ENCODE peak calls at places on chromosome 20, in nine cellular contexts. One of them, this sample, is unnamed.

GRCh38 chr20:56003111-56003800 is 2.1 kb downstream of the CBLN4 start:
- DNase-seq in NCI-H460: no peak
- DNase-seq in lower lobe of right lung: no peak
- DNase-seq in mucosa of descending colon: no peak
- DNase-seq in brain microvascular endothelial cell: no peak
- DNase-seq in foreskin melanocyte: no peak
- DNase-seq in substantia nigra: no peak
- DNase-seq in SK-MEL-5: no peak
- DNase-seq in stomach: no peak
- DNase-seq in this sample: no peak

GRCh38 chr20:19757487-19757972 is 528 bp upstream of the RIN2 start:
- DNase-seq in NCI-H460: peak; percentile 48
- DNase-seq in lower lobe of right lung: peak; percentile 89
- DNase-seq in mucosa of descending colon: peak; percentile 80
- DNase-seq in brain microvascular endothelial cell: peak; percentile 59
- DNase-seq in foreskin melanocyte: peak; percentile 40
- DNase-seq in substantia nigra: peak; percentile 48
- DNase-seq in SK-MEL-5: peak; percentile 19
- DNase-seq in stomach: peak; percentile 84
- DNase-seq in this sample: peak; percentile 91

GRCh38 chr20:49989234-49990065 is 6.7 kb downstream of the SNAI1 start:
- DNase-seq in NCI-H460: no peak
- DNase-seq in lower lobe of right lung: peak; percentile 57
- DNase-seq in mucosa of descending colon: no peak
- DNase-seq in brain microvascular endothelial cell: peak; percentile 51
- DNase-seq in foreskin melanocyte: peak; percentile 77
- DNase-seq in substantia nigra: no peak
- DNase-seq in SK-MEL-5: peak; percentile 75
- DNase-seq in stomach: no peak
- DNase-seq in this sample: no peak

GRCh38 chr20:57061058-57061900 is 205.2 kb downstream of the BMP7 start:
- DNase-seq in NCI-H460: peak; percentile 14
- DNase-seq in lower lobe of right lung: no peak
- DNase-seq in mucosa of descending colon: peak; percentile 11
- DNase-seq in brain microvascular endothelial cell: peak; percentile 49
- DNase-seq in foreskin melanocyte: no peak
- DNase-seq in substantia nigra: no peak
- DNase-seq in SK-MEL-5: peak; percentile 59
- DNase-seq in stomach: no peak
- DNase-seq in this sample: peak; percentile 21

GRCh38 chr20:40663991-40664880 is 24.8 kb downstream of the MAFB start:
- DNase-seq in NCI-H460: no peak
- DNase-seq in lower lobe of right lung: peak; percentile 87
- DNase-seq in mucosa of descending colon: no peak
- DNase-seq in brain microvascular endothelial cell: no peak
- DNase-seq in foreskin melanocyte: no peak
- DNase-seq in substantia nigra: no peak
- DNase-seq in SK-MEL-5: no peak
- DNase-seq in stomach: no peak
- DNase-seq in this sample: peak; percentile 88

GRCh38 chr20:1327241-1327653 is 1.7 kb downstream of the SDCBP2 start:
- DNase-seq in NCI-H460: no peak
- DNase-seq in lower lobe of right lung: peak; percentile 84
- DNase-seq in mucosa of descending colon: peak; percentile 49
- DNase-seq in brain microvascular endothelial cell: peak; percentile 64
- DNase-seq in foreskin melanocyte: no peak
- DNase-seq in substantia nigra: no peak
- DNase-seq in SK-MEL-5: no peak
- DNase-seq in stomach: no peak
- DNase-seq in this sample: peak; percentile 88

GRCh38 chr20:25136643-25137559 is 55.0 kb upstream of the VSX1 start:
- DNase-seq in NCI-H460: peak; percentile 43
- DNase-seq in lower lobe of right lung: peak; percentile 59
- DNase-seq in mucosa of descending colon: peak; percentile 38
- DNase-seq in brain microvascular endothelial cell: peak; percentile 76
- DNase-seq in foreskin melanocyte: peak; percentile 32
- DNase-seq in substantia nigra: peak; percentile 30
- DNase-seq in SK-MEL-5: peak; percentile 28
- DNase-seq in stomach: no peak
- DNase-seq in this sample: no peak

GRCh38 chr20:22312744-22313346 is 271.5 kb downstream of the FOXA2 start:
- DNase-seq in NCI-H460: peak; percentile 40
- DNase-seq in lower lobe of right lung: no peak
- DNase-seq in mucosa of descending colon: peak; percentile 50
- DNase-seq in brain microvascular endothelial cell: peak; percentile 22
- DNase-seq in foreskin melanocyte: peak; percentile 23
- DNase-seq in substantia nigra: no peak
- DNase-seq in SK-MEL-5: peak; percentile 77
- DNase-seq in stomach: peak; percentile 31
- DNase-seq in this sample: no peak

GRCh38 chr20:12110711-12111110 is 193.0 kb downstream of the BTBD3 start:
- DNase-seq in NCI-H460: no peak
- DNase-seq in lower lobe of right lung: no peak
- DNase-seq in mucosa of descending colon: no peak
- DNase-seq in brain microvascular endothelial cell: no peak
- DNase-seq in foreskin melanocyte: no peak
- DNase-seq in substantia nigra: no peak
- DNase-seq in SK-MEL-5: no peak
- DNase-seq in stomach: no peak
- DNase-seq in this sample: no peak

GRCh38 chr20:5510446-5510845 is 193.7 kb upstream of the PROKR2 start:
- DNase-seq in NCI-H460: no peak
- DNase-seq in lower lobe of right lung: no peak
- DNase-seq in mucosa of descending colon: no peak
- DNase-seq in brain microvascular endothelial cell: peak; percentile 18
- DNase-seq in foreskin melanocyte: no peak
- DNase-seq in substantia nigra: no peak
- DNase-seq in SK-MEL-5: no peak
- DNase-seq in stomach: no peak
- DNase-seq in this sample: no peak

GRCh38 chr20:44770480-44771171 is 25.0 kb downstream of the KCNK15 start:
- DNase-seq in NCI-H460: no peak
- DNase-seq in lower lobe of right lung: no peak
- DNase-seq in mucosa of descending colon: no peak
- DNase-seq in brain microvascular endothelial cell: no peak
- DNase-seq in foreskin melanocyte: no peak
- DNase-seq in substantia nigra: no peak
- DNase-seq in SK-MEL-5: no peak
- DNase-seq in stomach: no peak
- DNase-seq in this sample: no peak

GRCh38 chr20:50346372-50347347 is 156.0 kb downstream of the CEBPB start:
- DNase-seq in NCI-H460: no peak
- DNase-seq in lower lobe of right lung: peak; percentile 88
- DNase-seq in mucosa of descending colon: peak; percentile 80
- DNase-seq in brain microvascular endothelial cell: peak; percentile 72
- DNase-seq in foreskin melanocyte: peak; percentile 95
- DNase-seq in substantia nigra: peak; percentile 33
- DNase-seq in SK-MEL-5: peak; percentile 95
- DNase-seq in stomach: peak; percentile 84
- DNase-seq in this sample: peak; percentile 86

GRCh38 chr20:19404836-19405235 is 192.4 kb downstream of the SLC24A3 start:
- DNase-seq in NCI-H460: no peak
- DNase-seq in lower lobe of right lung: no peak
- DNase-seq in mucosa of descending colon: no peak
- DNase-seq in brain microvascular endothelial cell: no peak
- DNase-seq in foreskin melanocyte: no peak
- DNase-seq in substantia nigra: no peak
- DNase-seq in SK-MEL-5: no peak
- DNase-seq in stomach: no peak
- DNase-seq in this sample: no peak

GRCh38 chr20:48759631-48760245 is 68.1 kb downstream of the PREX1 start:
- DNase-seq in NCI-H460: no peak
- DNase-seq in lower lobe of right lung: no peak
- DNase-seq in mucosa of descending colon: no peak
- DNase-seq in brain microvascular endothelial cell: no peak
- DNase-seq in foreskin melanocyte: no peak
- DNase-seq in substantia nigra: no peak
- DNase-seq in SK-MEL-5: no peak
- DNase-seq in stomach: no peak
- DNase-seq in this sample: no peak

GRCh38 chr20:59382907-59383306 is 82.5 kb downstream of the EDN3 start:
- DNase-seq in NCI-H460: no peak
- DNase-seq in lower lobe of right lung: no peak
- DNase-seq in mucosa of descending colon: no peak
- DNase-seq in brain microvascular endothelial cell: no peak
- DNase-seq in foreskin melanocyte: no peak
- DNase-seq in substantia nigra: no peak
- DNase-seq in SK-MEL-5: no peak
- DNase-seq in stomach: no peak
- DNase-seq in this sample: no peak

GRCh38 chr20:54134445-54135220 is 39.2 kb downstream of the CYP24A1 start:
- DNase-seq in NCI-H460: no peak
- DNase-seq in lower lobe of right lung: no peak
- DNase-seq in mucosa of descending colon: no peak
- DNase-seq in brain microvascular endothelial cell: peak; percentile 90
- DNase-seq in foreskin melanocyte: no peak
- DNase-seq in substantia nigra: no peak
- DNase-seq in SK-MEL-5: no peak
- DNase-seq in stomach: no peak
- DNase-seq in this sample: no peak

GRCh38 chr20:34180460-34181108 is 60.6 kb upstream of the ASIP start:
- DNase-seq in NCI-H460: no peak
- DNase-seq in lower lobe of right lung: no peak
- DNase-seq in mucosa of descending colon: no peak
- DNase-seq in brain microvascular endothelial cell: no peak
- DNase-seq in foreskin melanocyte: no peak
- DNase-seq in substantia nigra: no peak
- DNase-seq in SK-MEL-5: no peak
- DNase-seq in stomach: no peak
- DNase-seq in this sample: no peak

GRCh38 chr20:57001126-57001767 is 265.2 kb downstream of the BMP7 start:
- DNase-seq in NCI-H460: no peak
- DNase-seq in lower lobe of right lung: no peak
- DNase-seq in mucosa of descending colon: no peak
- DNase-seq in brain microvascular endothelial cell: no peak
- DNase-seq in foreskin melanocyte: no peak
- DNase-seq in substantia nigra: no peak
- DNase-seq in SK-MEL-5: no peak
- DNase-seq in stomach: no peak
- DNase-seq in this sample: no peak

GRCh38 chr20:10848810-10849370 is 175.1 kb upstream of the JAG1 start:
- DNase-seq in NCI-H460: peak; percentile 24
- DNase-seq in lower lobe of right lung: no peak
- DNase-seq in mucosa of descending colon: peak; percentile 72
- DNase-seq in brain microvascular endothelial cell: peak; percentile 92
- DNase-seq in foreskin melanocyte: peak; percentile 88
- DNase-seq in substantia nigra: no peak
- DNase-seq in SK-MEL-5: peak; percentile 15
- DNase-seq in stomach: no peak
- DNase-seq in this sample: no peak

GRCh38 chr20:17407550-17407949 is 123.6 kb downstream of the BFSP1 start:
- DNase-seq in NCI-H460: no peak
- DNase-seq in lower lobe of right lung: no peak
- DNase-seq in mucosa of descending colon: no peak
- DNase-seq in brain microvascular endothelial cell: no peak
- DNase-seq in foreskin melanocyte: no peak
- DNase-seq in substantia nigra: no peak
- DNase-seq in SK-MEL-5: no peak
- DNase-seq in stomach: no peak
- DNase-seq in this sample: no peak

GRCh38 chr20:56628015-56628872 is 862 bp upstream of the TFAP2C start:
- DNase-seq in NCI-H460: no peak
- DNase-seq in lower lobe of right lung: no peak
- DNase-seq in mucosa of descending colon: no peak
- DNase-seq in brain microvascular endothelial cell: no peak
- DNase-seq in foreskin melanocyte: no peak
- DNase-seq in substantia nigra: no peak
- DNase-seq in SK-MEL-5: no peak
- DNase-seq in stomach: no peak
- DNase-seq in this sample: no peak

GRCh38 chr20:31638317-31638716 is 605 bp downstream of the COX4I2 start:
- DNase-seq in NCI-H460: no peak
- DNase-seq in lower lobe of right lung: no peak
- DNase-seq in mucosa of descending colon: no peak
- DNase-seq in brain microvascular endothelial cell: no peak
- DNase-seq in foreskin melanocyte: no peak
- DNase-seq in substantia nigra: no peak
- DNase-seq in SK-MEL-5: no peak
- DNase-seq in stomach: no peak
- DNase-seq in this sample: no peak

GRCh38 chr20:23349338-23350006 is 1.1 kb upstream of the NXT1 start:
- DNase-seq in NCI-H460: no peak
- DNase-seq in lower lobe of right lung: no peak
- DNase-seq in mucosa of descending colon: peak; percentile 60
- DNase-seq in brain microvascular endothelial cell: no peak
- DNase-seq in foreskin melanocyte: no peak
- DNase-seq in substantia nigra: no peak
- DNase-seq in SK-MEL-5: no peak
- DNase-seq in stomach: no peak
- DNase-seq in this sample: no peak

GRCh38 chr20:60294627-60295026 is 336.4 kb downstream of the CDH26 start:
- DNase-seq in NCI-H460: no peak
- DNase-seq in lower lobe of right lung: no peak
- DNase-seq in mucosa of descending colon: no peak
- DNase-seq in brain microvascular endothelial cell: no peak
- DNase-seq in foreskin melanocyte: no peak
- DNase-seq in substantia nigra: no peak
- DNase-seq in SK-MEL-5: no peak
- DNase-seq in stomach: no peak
- DNase-seq in this sample: no peak

GRCh38 chr20:34753706-34754461 is 49.7 kb downstream of the TP53INP2 start:
- DNase-seq in NCI-H460: no peak
- DNase-seq in lower lobe of right lung: no peak
- DNase-seq in mucosa of descending colon: no peak
- DNase-seq in brain microvascular endothelial cell: no peak
- DNase-seq in foreskin melanocyte: no peak
- DNase-seq in substantia nigra: no peak
- DNase-seq in SK-MEL-5: no peak
- DNase-seq in stomach: no peak
- DNase-seq in this sample: no peak

GRCh38 chr20:10419550-10420133 is 14.4 kb downstream of the MKKS start:
- DNase-seq in NCI-H460: peak; percentile 33
- DNase-seq in lower lobe of right lung: no peak
- DNase-seq in mucosa of descending colon: no peak
- DNase-seq in brain microvascular endothelial cell: peak; percentile 10
- DNase-seq in foreskin melanocyte: no peak
- DNase-seq in substantia nigra: no peak
- DNase-seq in SK-MEL-5: no peak
- DNase-seq in stomach: no peak
- DNase-seq in this sample: no peak